ENCODE peak calls at places on chromosomes 11 and 22, in six cellular contexts. L is nephron progenitor cell; C is CD8-positive, alpha-beta T cell; S is GM23338; J is mucosa of descending colon; M is sigmoid colon. N is an unnamed sample.

GRCh38 chr11:109197656-109198055 is 224.3 kb upstream of the C11orf87 start:
- DNase-seq in L (no peak), C (no peak), S (no peak), J (no peak), M (no peak), N (no peak)

GRCh38 chr11:78576549-78577097 is 2.0 kb upstream of the NARS2 start:
- DNase-seq in L (no peak), C (no peak), S (no peak), J (no peak), M (no peak), N (no peak)

GRCh38 chr22:49549256-49549655 is 278.4 kb downstream of the BRD1 start:
- DNase-seq in L (no peak), C (no peak), S (no peak), J (no peak), M (peak), N (no peak)

GRCh38 chr11:122271747-122272146 is 155.7 kb upstream of the BLID start:
- DNase-seq in L (no peak), C (no peak), S (no peak), J (no peak), M (no peak), N (no peak)

GRCh38 chr11:19328586-19329311 is 88.0 kb upstream of the E2F8 start:
- DNase-seq in L (no peak), C (no peak), S (no peak), J (no peak), M (no peak), N (no peak)

GRCh38 chr22:36966851-36967535 is 52.3 kb downstream of the TST start:
- DNase-seq in L (no peak), C (no peak), S (no peak), J (no peak), M (no peak), N (no peak)

GRCh38 chr11:131696584-131697120 is 326.2 kb downstream of the NTM start:
- DNase-seq in L (no peak), C (no peak), S (no peak), J (no peak), M (no peak), N (no peak)

GRCh38 chr11:97956904-97957303 is 1063.8 kb upstream of the CNTN5 start:
- DNase-seq in L (no peak), C (no peak), S (peak), J (no peak), M (no peak), N (no peak)

GRCh38 chr11:68146010-68146540 is 24.9 kb upstream of the CHKA start:
- DNase-seq in L (no peak), C (no peak), S (no peak), J (peak), M (peak), N (no peak)

GRCh38 chr11:86245369-86246292 is 1.1 kb downstream of the EED start:
- DNase-seq in L (peak), C (no peak), S (peak), J (no peak), M (no peak), N (no peak)

GRCh38 chr22:29987143-29987542 is 93.1 kb upstream of the HORMAD2 start:
- DNase-seq in L (no peak), C (no peak), S (no peak), J (no peak), M (no peak), N (no peak)

GRCh38 chr22:22176929-22177616 is 67.5 kb upstream of the VPREB1 start:
- DNase-seq in L (no peak), C (no peak), S (no peak), J (no peak), M (no peak), N (no peak)

GRCh38 chr11:22340803-22341581 is 2.8 kb downstream of the SLC17A6 start:
- DNase-seq in L (peak), C (no peak), S (peak), J (no peak), M (no peak), N (peak)

GRCh38 chr11:57904369-57904768 is 119.3 kb upstream of the OR9Q1 start:
- DNase-seq in L (no peak), C (no peak), S (no peak), J (no peak), M (no peak), N (no peak)

GRCh38 chr11:27213232-27213660 is 149.8 kb downstream of the CCDC34 start:
- DNase-seq in L (no peak), C (no peak), S (no peak), J (no peak), M (no peak), N (no peak)

GRCh38 chr22:29032584-29032983 is 29.0 kb downstream of the C22orf31 start:
- DNase-seq in L (no peak), C (no peak), S (no peak), J (no peak), M (no peak), N (no peak)

GRCh38 chr11:92211576-92212167 is 12.9 kb upstream of the FAT3 start:
- DNase-seq in L (peak), C (no peak), S (peak), J (no peak), M (no peak), N (no peak)

DNA sequence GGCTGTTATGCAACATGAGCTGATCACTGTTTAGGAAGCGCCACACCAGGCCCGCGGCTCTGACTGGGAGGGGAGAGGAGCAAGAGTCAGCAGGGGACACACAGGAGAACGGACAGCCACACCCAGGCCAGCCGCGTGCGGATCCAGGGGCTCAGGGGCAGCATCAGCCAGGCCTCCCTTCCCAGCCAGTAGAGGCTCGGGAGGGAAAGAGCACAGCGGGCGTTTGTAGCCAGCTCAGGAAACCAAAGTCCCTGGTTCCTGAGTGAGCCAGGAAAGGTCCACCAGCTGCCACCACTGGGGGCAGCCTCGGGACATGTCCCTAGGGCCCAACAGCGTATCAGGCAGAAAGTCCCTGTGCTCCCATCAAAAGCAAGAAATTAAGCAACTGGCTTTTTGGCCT is 71.8 kb upstream of the PITPNB start:
- DNase-seq in L (peak), C (no peak), S (peak), J (no peak), M (peak), N (peak)
- TF ChIP-seq CTCF in L (peak), C (no peak), S (peak), J (no peak), M (no peak), N (peak)

DNA sequence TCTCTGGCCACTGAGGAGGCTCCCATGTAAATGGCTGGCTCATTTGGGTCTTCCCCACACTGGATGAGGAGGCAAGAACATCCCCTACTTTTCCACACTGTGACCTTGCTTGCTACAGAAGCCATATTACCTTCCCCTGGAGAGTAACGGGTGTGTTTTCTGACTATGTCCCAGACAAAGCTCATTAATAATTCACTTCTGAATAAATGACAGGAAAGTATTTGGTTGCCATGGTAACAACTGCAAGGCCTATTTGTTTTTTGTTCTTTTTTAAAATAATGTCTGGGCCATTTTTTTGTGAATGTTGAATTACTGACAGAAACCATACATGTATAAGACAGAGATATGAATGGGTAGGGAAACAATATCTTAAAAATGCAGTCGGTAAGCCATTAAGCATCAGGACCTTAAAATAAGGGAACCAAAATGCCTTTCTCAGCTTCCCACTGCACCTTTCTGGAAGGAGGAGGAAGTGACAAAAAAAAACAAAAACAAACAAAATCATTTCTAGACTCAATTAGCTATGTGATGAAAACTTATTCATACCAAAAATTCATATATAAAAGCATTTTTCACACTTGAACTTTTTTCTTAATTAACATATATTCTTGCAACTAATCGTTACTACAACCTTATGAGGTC is 31.9 kb downstream of the SLC1A2 start:
- DNase-seq in L (no peak), C (no peak), S (no peak), J (no peak), M (no peak), N (no peak)
- TF ChIP-seq CTCF in L (no peak), C (no peak), S (no peak), J (no peak), M (no peak), N (peak)

GRCh38 chr11:75768909-75769771 is 562 bp downstream of the DGAT2 start:
- DNase-seq in L (no peak), C (no peak), S (peak), J (no peak), M (peak), N (no peak)

GRCh38 chr11:75767228-75767572 is 1.4 kb upstream of the DGAT2 start:
- DNase-seq in L (no peak), C (no peak), S (no peak), J (no peak), M (peak), N (no peak)

GRCh38 chr11:75767793-75768111 is 826 bp upstream of the DGAT2 start:
- DNase-seq in L (no peak), C (no peak), S (no peak), J (no peak), M (no peak), N (no peak)

GRCh38 chr11:75766449-75767227 is 1.9 kb upstream of the DGAT2 start:
- DNase-seq in L (no peak), C (no peak), S (no peak), J (no peak), M (peak), N (peak)

GRCh38 chr11:75768112-75768908 is at the start of gene DGAT2:
- DNase-seq in L (peak), C (peak), S (peak), J (peak), M (peak), N (peak)
- TF ChIP-seq CTCF in L (peak), C (no peak), S (peak), J (no peak), M (no peak), N (peak)

DNA sequence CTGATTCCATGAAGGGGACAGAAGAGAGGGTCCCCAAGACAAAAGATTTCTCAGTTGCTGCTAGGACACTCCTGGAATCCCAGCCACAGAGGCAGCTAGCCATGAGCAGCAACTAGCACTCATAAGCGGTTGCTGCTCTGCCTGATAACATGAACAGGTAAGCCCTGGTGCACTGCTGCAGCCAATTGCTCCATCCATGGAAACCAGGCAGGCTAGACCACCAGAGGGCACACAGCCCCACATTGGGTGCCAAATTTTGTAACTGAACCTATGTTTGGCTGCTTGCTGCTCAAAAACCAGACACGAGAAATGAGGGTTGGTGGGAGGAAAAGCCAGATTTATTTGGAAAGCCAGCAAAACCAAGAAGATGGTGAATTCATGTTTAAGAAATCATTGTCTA is 21.9 kb upstream of the QSER1 start:
- DNase-seq in L (peak), C (peak), S (peak), J (no peak), M (no peak), N (no peak)
- TF ChIP-seq CTCF in L (peak), C (peak), S (peak), J (no peak), M (no peak), N (peak)

DNA sequence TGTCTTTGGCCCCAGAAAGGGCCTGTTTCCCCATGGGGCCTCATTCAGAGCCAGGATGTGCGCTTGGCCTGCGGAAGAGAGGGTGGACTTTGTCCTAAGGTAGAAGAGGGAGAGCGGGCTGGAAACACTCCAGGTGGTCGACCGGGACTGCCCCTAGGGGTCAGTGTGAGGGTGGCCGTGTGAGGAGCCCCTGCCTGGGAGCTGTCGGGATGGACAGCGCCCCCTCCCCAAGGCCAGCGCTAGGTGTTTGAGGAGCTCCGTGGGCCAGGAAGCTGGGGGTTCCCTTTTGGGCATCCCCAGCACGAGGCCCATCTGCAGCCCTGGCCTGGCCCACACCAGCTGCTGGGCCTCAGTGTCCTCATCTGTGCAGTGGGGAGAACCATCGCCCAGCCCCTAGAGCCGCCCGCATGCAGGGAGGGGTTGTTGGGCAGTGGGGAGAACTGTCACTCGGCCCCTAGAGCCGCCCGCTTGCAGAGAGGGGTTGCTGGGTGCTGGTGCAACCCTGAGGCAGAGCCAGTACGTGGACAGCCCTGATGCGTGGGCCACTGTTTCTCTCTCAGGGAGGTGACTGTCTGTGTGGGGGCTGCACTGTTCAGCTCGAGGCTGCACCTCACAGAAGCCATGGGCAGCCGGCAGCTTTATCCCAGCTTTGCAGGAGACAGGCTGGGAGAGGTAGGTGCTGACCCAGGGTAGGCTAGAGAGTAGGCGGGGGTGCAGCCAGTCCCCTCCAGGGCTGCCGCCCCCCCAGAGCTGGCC is 1319.9 kb downstream of the BRD1 start:
- DNase-seq in L (no peak), C (peak), S (no peak), J (no peak), M (no peak), N (no peak)
- TF ChIP-seq CTCF in L (no peak), C (no peak), S (no peak), J (no peak), M (no peak), N (no peak)

DNA sequence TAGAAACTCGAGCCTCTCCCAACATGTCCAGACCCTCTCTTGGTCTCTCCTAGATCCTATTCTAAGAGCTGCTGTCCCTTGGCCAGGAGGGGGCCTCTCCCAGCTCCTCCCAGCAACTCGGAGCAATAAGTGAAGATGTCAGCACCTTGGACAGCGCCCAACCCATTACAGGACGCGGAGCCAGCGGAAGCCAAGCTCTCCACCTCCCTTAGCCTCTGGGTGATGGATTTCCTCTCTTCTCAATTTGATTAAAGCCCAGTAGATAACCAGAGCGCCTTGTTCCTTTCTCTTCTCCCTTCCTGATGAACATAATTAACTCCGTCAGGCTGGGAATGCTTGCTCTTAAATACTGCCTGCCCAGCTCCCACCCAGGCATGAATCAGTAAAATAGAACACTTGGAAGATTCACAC is 26.2 kb upstream of the TPBGL start:
- DNase-seq in L (peak), C (peak), S (peak), J (no peak), M (peak), N (peak)
- TF ChIP-seq CTCF in L (peak), C (no peak), S (peak), J (no peak), M (no peak), N (no peak)

GRCh38 chr11:128021304-128022006 is 565.9 kb downstream of the ETS1 start:
- DNase-seq in L (peak), C (no peak), S (peak), J (no peak), M (no peak), N (no peak)
- TF ChIP-seq CTCF in L (peak), C (no peak), S (peak), J (no peak), M (no peak), N (no peak)

DNA sequence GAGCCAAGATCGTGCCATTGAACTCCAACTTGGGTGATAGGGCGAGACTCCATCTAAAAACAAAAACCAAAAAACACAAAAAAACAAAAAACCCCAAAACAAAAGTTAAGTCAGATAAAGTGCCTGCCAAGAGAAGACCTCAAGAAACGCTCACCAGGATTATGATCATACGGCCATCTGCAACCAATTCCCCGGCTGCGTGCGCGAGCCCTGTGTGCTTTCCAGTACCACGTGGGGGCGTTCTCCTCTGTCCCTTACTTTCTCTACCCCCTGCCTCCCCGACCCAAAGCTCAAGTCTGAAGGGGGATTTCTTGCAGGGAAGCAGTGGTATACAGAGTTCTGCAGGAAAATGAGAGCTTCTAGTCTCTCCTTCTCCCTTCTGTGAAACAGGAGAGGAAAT is 10.5 kb upstream of the RPS19BP1 start:
- DNase-seq in L (peak), C (no peak), S (peak), J (no peak), M (no peak), N (no peak)
- TF ChIP-seq CTCF in L (peak), C (no peak), S (peak), J (no peak), M (no peak), N (peak)

N was measured in GM10248.